ENCODE peak calls at places on chromosomes 11 and 22, in five cellular contexts. J, B, W, S and K are unnamed samples.

GRCh38 chr11:64619196-64619595 is 28.2 kb downstream of the SLC22A12 start:
- DNase-seq in J (no peak), S (no peak), B (no peak), W (no peak), K (no peak)

GRCh38 chr11:27679136-27680015 is 20.9 kb downstream of the BDNF start:
- DNase-seq in W (no peak), S (no peak), B (no peak), J (peak), K (no peak)

GRCh38 chr11:82631722-82632630 is 101.7 kb downstream of the FAM181B start:
- DNase-seq in B (no peak), J (no peak), W (no peak), S (no peak), K (no peak)

GRCh38 chr22:45757068-45757467 is 85.4 kb downstream of the ATXN10 start:
- DNase-seq in J (no peak), S (no peak), W (no peak), B (no peak), K (peak)

GRCh38 chr22:44261164-44261860 is 51.4 kb downstream of the SHISAL1 start:
- DNase-seq in W (peak), B (no peak), J (no peak), S (no peak), K (no peak)

GRCh38 chr22:49363526-49364230 is 464.0 kb downstream of the BRD1 start:
- DNase-seq in J (no peak), S (no peak), B (peak), W (no peak), K (no peak)

GRCh38 chr11:27355575-27356104 is 7.4 kb downstream of the CCDC34 start:
- DNase-seq in J (no peak), W (no peak), S (no peak), B (no peak), K (no peak)

GRCh38 chr11:62449451-62449851 is 30.6 kb downstream of the SCGB1A1 start:
- DNase-seq in S (no peak), W (no peak), J (no peak), B (peak), K (no peak)

GRCh38 chr11:64163951-64164350 is 2.0 kb downstream of the MACROD1 start:
- DNase-seq in B (no peak), S (no peak), W (no peak), J (no peak), K (no peak)

GRCh38 chr11:66744485-66745355 is 15.7 kb upstream of the SPTBN2 start:
- DNase-seq in S (peak), B (peak), W (peak), J (peak), K (no peak)

GRCh38 chr11:78653294-78653909 is 78.7 kb upstream of the NARS2 start:
- DNase-seq in W (no peak), S (no peak), J (no peak), B (no peak), K (no peak)

GRCh38 chr11:115476463-115477286 is 27.5 kb downstream of the CADM1 start:
- DNase-seq in W (no peak), J (no peak), B (no peak), S (no peak), K (no peak)

GRCh38 chr11:134843735-134844134 is 431.7 kb upstream of the B3GAT1 start:
- DNase-seq in S (no peak), W (no peak), B (no peak), J (no peak), K (no peak)

GRCh38 chr11:62400760-62401159 is 18.1 kb upstream of the SCGB1A1 start:
- DNase-seq in S (no peak), W (peak), J (peak), B (peak), K (peak)

GRCh38 chr11:6237271-6237670 is 1.6 kb upstream of the CNGA4 start:
- DNase-seq in W (no peak), S (no peak), B (no peak), J (no peak), K (no peak)

GRCh38 chr11:73139476-73140198 is 2.5 kb downstream of the FCHSD2 start:
- DNase-seq in W (no peak), J (peak), S (no peak), B (no peak), K (no peak)

GRCh38 chr11:70146309-70146708 is 56.8 kb upstream of the FADD start:
- DNase-seq in W (no peak), B (no peak), J (no peak), S (no peak), K (no peak)

GRCh38 chr22:39171623-39172264 is 19.3 kb upstream of the CBX7 start:
- DNase-seq in J (no peak), B (no peak), W (no peak), S (no peak), K (no peak)

GRCh38 chr11:20035701-20036601 is 124.3 kb downstream of the DBX1 start:
- DNase-seq in B (no peak), S (no peak), J (peak), W (peak), K (no peak)

GRCh38 chr11:64874308-64874707 is 4.1 kb downstream of the EHD1 start:
- DNase-seq in S (no peak), J (no peak), W (no peak), B (no peak), K (no peak)

GRCh38 chr11:96188625-96189006 is 154.4 kb downstream of the MAML2 start:
- DNase-seq in B (no peak), W (no peak), J (peak), S (no peak), K (no peak)

GRCh38 chr11:12377106-12377823 is at the start of gene PARVA:
- DNase-seq in S (peak), B (peak), J (peak), W (peak), K (no peak)

GRCh38 chr11:75508051-75508561 is 17.6 kb downstream of the GDPD5 start:
- DNase-seq in J (no peak), B (no peak), W (no peak), S (no peak), K (no peak)

GRCh38 chr22:48369789-48370507 is 1457.7 kb downstream of the BRD1 start:
- DNase-seq in J (no peak), B (peak), S (no peak), W (no peak), K (no peak)

GRCh38 chr11:71410363-71410966 is 37.7 kb downstream of the DHCR7 start:
- DNase-seq in J (no peak), B (no peak), W (no peak), S (no peak), K (no peak)

GRCh38 chr11:7444582-7444981 is 40.7 kb upstream of the OLFML1 start:
- DNase-seq in B (no peak), W (no peak), S (no peak), J (no peak), K (no peak)

GRCh38 chr11:36130401-36130800 is 158.8 kb downstream of the COMMD9 start:
- DNase-seq in J (peak), W (no peak), S (no peak), B (no peak), K (no peak)

GRCh38 chr11:59879534-59879933 is 952 bp downstream of the OOSP3 start:
- DNase-seq in B (no peak), S (no peak), J (no peak), W (no peak), K (no peak)

GRCh38 chr11:117985953-117986887 is at the start of gene IL10RA:
- DNase-seq in W (peak), J (peak), S (peak), B (peak), K (no peak)

GRCh38 chr11:131392528-131393255 is 22.3 kb downstream of the NTM start:
- DNase-seq in W (no peak), S (no peak), J (no peak), B (no peak), K (no peak)
- TF ChIP-seq CTCF in W (no peak), S (no peak), J (no peak), B (no peak), K (no peak)

GRCh38 chr22:20583471-20583922 is 76.1 kb downstream of the MED15 start:
- DNase-seq in S (no peak), J (no peak), W (no peak), B (no peak), K (no peak)
- TF ChIP-seq CTCF in S (no peak), J (peak), W (no peak), B (no peak), K (no peak)

GRCh38 chr11:111975076-111975806 is 38.1 kb downstream of the DIXDC1 start:
- DNase-seq in B (no peak), S (no peak), W (no peak), J (no peak), K (no peak)
- TF ChIP-seq CTCF in B (no peak), S (no peak), W (peak), J (peak), K (peak)

DNA sequence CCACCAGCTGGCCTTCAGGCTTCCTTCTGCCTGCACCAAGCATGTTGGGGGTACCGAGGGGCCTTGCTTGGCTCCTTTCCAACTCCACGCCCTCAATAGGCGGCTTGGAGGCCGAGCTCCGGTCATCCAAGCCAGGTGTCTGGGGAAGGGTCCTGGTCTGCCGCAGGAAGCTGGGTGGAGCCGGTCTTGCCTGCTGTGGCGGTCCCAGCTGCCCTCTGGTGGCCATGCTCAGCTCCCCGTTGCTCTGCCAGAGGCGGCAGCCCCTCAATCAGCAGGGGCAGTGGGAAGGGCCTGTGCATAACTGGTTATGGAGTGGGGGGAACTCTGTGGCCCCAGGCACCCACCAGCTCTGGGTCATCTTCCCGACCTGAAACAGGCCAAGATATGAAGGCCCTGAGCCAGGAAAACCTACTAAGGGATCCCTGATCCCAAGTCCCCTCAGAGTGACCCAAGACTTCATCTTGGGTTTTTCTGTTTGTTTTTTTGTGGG is 3.2 kb downstream of the ARVCF start:
- DNase-seq in S (peak), W (peak), J (peak), B (peak), K (no peak)
- TF ChIP-seq CTCF in S (peak), W (peak), J (peak), B (peak), K (peak)

GRCh38 chr11:98621767-98622166 is 399.0 kb upstream of the CNTN5 start:
- DNase-seq in W (no peak), S (no peak), J (no peak), B (no peak), K (no peak)
- TF ChIP-seq CTCF in W (no peak), S (no peak), J (no peak), B (no peak), K (no peak)

GRCh38 chr11:128626913-128627665 is 39.7 kb upstream of the ETS1 start:
- DNase-seq in S (no peak), J (no peak), W (no peak), B (no peak), K (no peak)

GRCh38 chr11:128628686-128629085 is 41.3 kb upstream of the ETS1 start:
- DNase-seq in W (no peak), B (no peak), S (no peak), J (no peak), K (no peak)

GRCh38 chr11:128628343-128628673 is 41.0 kb upstream of the ETS1 start:
- DNase-seq in B (no peak), J (no peak), S (no peak), W (no peak), K (no peak)

GRCh38 chr11:128629516-128630106 is 42.3 kb upstream of the ETS1 start:
- DNase-seq in S (no peak), B (no peak), J (no peak), W (no peak), K (no peak)

GRCh38 chr11:128627666-128628342 is 40.4 kb upstream of the ETS1 start:
- DNase-seq in W (no peak), B (no peak), S (no peak), J (no peak), K (no peak)
- TF ChIP-seq CTCF in W (no peak), B (no peak), S (no peak), J (peak), K (no peak)

GRCh38 chr22:37782340-37783168 is 25.2 kb upstream of the GCAT start:
- DNase-seq in S (no peak), J (peak), W (no peak), B (peak), K (no peak)
- TF ChIP-seq CTCF in S (no peak), J (no peak), W (no peak), B (no peak), K (no peak)

GRCh38 chr22:35740616-35741015 is 22.9 kb downstream of the APOL5 start:
- DNase-seq in W (no peak), S (no peak), J (no peak), B (no peak), K (no peak)

GRCh38 chr22:35742342-35743100 is 24.8 kb downstream of the APOL5 start:
- DNase-seq in J (peak), W (no peak), B (no peak), S (no peak), K (no peak)

GRCh38 chr22:35739076-35739475 is 21.4 kb downstream of the APOL5 start:
- DNase-seq in S (no peak), W (no peak), J (no peak), B (no peak), K (no peak)

GRCh38 chr22:35736701-35737100 is 19.0 kb downstream of the APOL5 start:
- DNase-seq in J (no peak), S (no peak), W (no peak), B (no peak), K (no peak)

DNA sequence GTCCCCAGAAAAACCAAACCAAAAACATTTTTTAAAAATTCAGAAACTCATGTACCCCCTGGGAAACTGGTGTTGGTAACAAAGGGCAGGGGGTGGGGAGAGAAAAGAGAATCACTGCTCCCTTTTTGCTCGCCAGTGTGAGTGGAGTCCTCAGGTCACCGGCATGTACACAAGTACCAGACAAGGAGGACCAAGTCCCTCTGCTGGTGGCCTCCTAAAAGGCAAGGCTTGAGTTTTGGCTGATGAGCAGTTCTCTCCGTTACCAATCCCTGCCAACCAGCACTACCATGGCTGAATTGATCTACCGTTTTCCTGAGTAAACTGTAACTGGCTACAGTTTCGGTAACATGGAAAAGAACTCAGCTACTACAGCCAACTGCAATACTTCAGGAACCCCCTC is 22.0 kb downstream of the APOL5 start:
- DNase-seq in W (no peak), S (peak), J (peak), B (no peak), K (no peak)
- TF ChIP-seq CTCF in W (no peak), S (no peak), J (no peak), B (no peak), K (peak)